ENCODE peak calls at places on chromosomes 16 and 17, in six cellular contexts. E is pancreas, A is tibial nerve, R is cardiac muscle cell, T is mammary epithelial cell, S is Caco-2. F is an unnamed sample.

GRCh38 chr17:18356624-18357023 is 6.7 kb downstream of the SHMT1 start:
- DNase-seq in R (peak; percentile 86), E (no peak), S (no peak), A (no peak), T (no peak), F (peak; percentile 8)

GRCh38 chr17:6328279-6328678 is 106.6 kb downstream of the AIPL1 start:
- DNase-seq in S (no peak), R (no peak), T (peak; percentile 11), E (no peak), A (no peak), F (no peak)

GRCh38 chr17:538096-538973 is 176.3 kb downstream of the VPS53 start:
- DNase-seq in S (no peak), A (no peak), T (no peak), R (peak; percentile 67), E (no peak), F (no peak)

GRCh38 chr16:49492090-49492801 is 118.6 kb downstream of the C16orf78 start:
- DNase-seq in S (no peak), A (no peak), R (peak; percentile 31), E (peak; percentile 82), T (no peak), F (no peak)

GRCh38 chr17:29048440-29049360 is 5.8 kb downstream of the PIPOX start:
- DNase-seq in A (no peak), S (peak; percentile 66), E (no peak), R (no peak), T (no peak), F (no peak)

GRCh38 chr17:34616148-34616547 is 36.8 kb downstream of the TMEM132E start:
- DNase-seq in E (no peak), T (no peak), R (no peak), S (no peak), A (no peak), F (no peak)

GRCh38 chr16:25034916-25035315 is 19.7 kb upstream of the ARHGAP17 start:
- DNase-seq in A (no peak), T (no peak), S (no peak), R (no peak), E (no peak), F (no peak)

GRCh38 chr16:68656771-68657170 is 11.7 kb downstream of the CDH3 start:
- DNase-seq in A (no peak), T (no peak), R (no peak), S (no peak), E (no peak), F (no peak)

GRCh38 chr17:11356371-11356770 is 115.4 kb downstream of the SHISA6 start:
- DNase-seq in T (no peak), R (no peak), A (no peak), E (no peak), S (no peak), F (no peak)

GRCh38 chr17:15023589-15023988 is 241.5 kb downstream of the PMP22 start:
- DNase-seq in A (no peak), T (no peak), E (no peak), R (no peak), S (no peak), F (no peak)

GRCh38 chr16:2212362-2213324 is 2.0 kb upstream of the BRICD5 start:
- DNase-seq in R (no peak), S (no peak), T (peak; percentile 36), A (no peak), E (peak; percentile 61), F (no peak)

GRCh38 chr16:82874251-82874650 is 247.5 kb downstream of the CDH13 start:
- DNase-seq in E (no peak), R (no peak), T (no peak), S (no peak), A (no peak), F (no peak)

GRCh38 chr17:8005951-8006730 is 3.7 kb downstream of the GUCY2D start:
- DNase-seq in R (no peak), E (no peak), S (no peak), T (no peak), A (no peak), F (no peak)

GRCh38 chr16:86575754-86576557 is 2.4 kb upstream of the FOXL1 start:
- DNase-seq in S (peak; percentile 93), E (peak; percentile 79), R (peak; percentile 94), A (peak; percentile 86), T (peak; percentile 92), F (peak; percentile 65)

GRCh38 chr16:68902376-68903345 is 59.3 kb downstream of the TANGO6 start:
- DNase-seq in S (peak; percentile 57), E (no peak), A (no peak), R (peak; percentile 68), T (peak; percentile 66), F (no peak)

GRCh38 chr16:67736858-67737257 is 17.7 kb upstream of the GFOD2 start:
- DNase-seq in R (no peak), E (no peak), S (no peak), T (peak; percentile 8), A (no peak), F (no peak)

GRCh38 chr17:77493901-77494663 is 353.3 kb downstream of the SEC14L1 start:
- DNase-seq in E (no peak), R (no peak), T (no peak), S (peak; percentile 14), A (peak; percentile 4), F (no peak)

GRCh38 chr17:57747221-57748017 is 2.3 kb upstream of the CCDC182 start:
- DNase-seq in T (peak; percentile 40), S (no peak), R (peak; percentile 78), E (no peak), A (no peak), F (peak; percentile 9)

GRCh38 chr16:84827131-84827574 is 7.4 kb downstream of the CRISPLD2 start:
- DNase-seq in E (no peak), T (no peak), A (no peak), R (peak; percentile 57), S (no peak), F (no peak)

GRCh38 chr17:66949501-66949900 is 15.0 kb upstream of the CACNG4 start:
- DNase-seq in R (no peak), A (no peak), S (no peak), E (no peak), T (peak; percentile 33), F (no peak)

GRCh38 chr16:471353-472198 is 46.1 kb downstream of the RAB11FIP3 start:
- DNase-seq in R (no peak), A (no peak), E (no peak), S (no peak), T (peak; percentile 73), F (no peak)

GRCh38 chr16:473046-474043 is 47.9 kb downstream of the RAB11FIP3 start:
- DNase-seq in T (no peak), E (no peak), A (no peak), S (no peak), R (no peak), F (no peak)

GRCh38 chr16:472199-472504 is 46.7 kb downstream of the RAB11FIP3 start:
- DNase-seq in R (no peak), A (no peak), T (no peak), S (no peak), E (no peak), F (no peak)

GRCh38 chr16:468072-468821 is 42.8 kb downstream of the RAB11FIP3 start:
- DNase-seq in R (no peak), S (no peak), E (no peak), T (no peak), A (no peak), F (no peak)

DNA sequence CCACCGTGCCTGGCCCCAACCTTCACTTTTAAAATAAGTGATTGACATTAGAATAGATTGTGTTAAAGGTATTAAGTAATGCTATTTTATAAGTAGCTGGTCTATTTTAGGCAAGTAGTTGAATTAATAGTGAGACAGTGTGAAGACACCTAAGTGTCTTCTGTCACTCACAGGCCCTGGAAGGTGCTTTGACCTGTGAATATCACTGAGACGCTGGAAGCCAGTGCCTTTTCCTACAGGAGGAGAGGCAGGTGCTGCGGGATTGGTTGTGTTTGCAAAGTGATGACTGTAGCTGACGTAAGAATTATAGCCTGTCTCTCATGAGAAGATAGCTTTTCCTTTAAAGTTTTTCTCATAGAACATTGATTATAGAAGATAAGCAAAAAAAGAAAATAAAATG is 45.0 kb downstream of the RAB11FIP3 start:
- DNase-seq in R (no peak), E (no peak), T (no peak), A (no peak), S (no peak), F (no peak)
- TF ChIP-seq CTCF in R (no peak), E (no peak), T (no peak), A (no peak), S (no peak), F (no peak)

GRCh38 chr17:44847581-44847980 is at the start of gene HIGD1B:
- DNase-seq in R (no peak), S (no peak), E (no peak), T (no peak), A (no peak), F (no peak)

GRCh38 chr17:44848257-44848795 is 643 bp downstream of the HIGD1B start:
- DNase-seq in R (no peak), S (no peak), T (no peak), A (no peak), E (no peak), F (no peak)

GRCh38 chr17:44848961-44849489 is 1.3 kb downstream of the HIGD1B start:
- DNase-seq in T (no peak), E (no peak), S (no peak), R (no peak), A (no peak), F (no peak)

GRCh38 chr17:44850025-44850424 is 2.3 kb downstream of the HIGD1B start:
- DNase-seq in E (no peak), T (no peak), S (no peak), A (no peak), R (no peak), F (no peak)

DNA sequence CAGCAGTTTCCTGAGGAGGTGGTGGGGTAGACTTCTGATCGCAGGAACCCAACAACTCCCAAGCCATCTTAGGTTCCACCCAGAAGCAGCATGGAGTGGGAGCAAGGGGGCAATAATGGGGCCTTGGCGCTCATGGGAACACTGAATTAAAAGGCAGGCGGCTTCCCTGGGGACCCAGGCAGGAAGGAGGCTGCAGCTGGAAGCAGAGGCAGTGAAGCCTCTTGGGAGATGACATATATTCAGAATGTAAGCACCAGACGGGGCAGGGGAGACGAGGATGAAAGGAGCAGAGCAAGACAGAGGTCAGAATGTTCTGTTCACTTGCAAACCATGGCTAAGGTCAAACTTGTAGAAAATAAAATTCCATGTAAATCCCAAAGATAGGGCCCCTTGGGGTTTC is 2.9 kb downstream of the HIGD1B start:
- DNase-seq in S (no peak), T (no peak), A (no peak), R (no peak), E (no peak), F (no peak)
- H3K36me3 ChIP-seq in S (peaks cover 2% of the 10 kb centered on the region), T (peaks cover 21% of the 10 kb centered on the region), A (no peaks in the 10 kb centered on the region), R (peaks cover 32% of the 10 kb centered on the region), E (peaks cover 25% of the 10 kb centered on the region), F (peaks cover 21% of the 10 kb centered on the region)

DNA sequence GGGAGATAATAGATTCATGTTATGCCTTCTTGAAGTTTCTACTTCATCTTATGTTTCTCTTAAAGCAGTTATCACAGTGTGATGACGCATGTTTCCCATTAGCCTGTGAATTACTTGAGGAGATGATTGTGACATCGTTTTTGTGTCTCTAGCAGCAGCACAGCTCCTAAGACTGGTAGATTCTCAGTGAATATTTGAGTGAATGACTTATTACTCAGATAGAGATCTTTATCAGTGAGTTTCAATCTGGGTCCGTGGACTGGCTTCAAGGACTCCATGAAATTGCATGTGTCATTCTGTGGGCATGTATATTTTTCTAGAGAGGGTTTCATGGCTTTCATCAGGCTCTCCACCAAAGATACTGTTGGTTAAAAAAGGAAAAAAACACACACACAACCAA is 29.9 kb downstream of the YPEL2 start:
- DNase-seq in E (no peak), S (no peak), A (no peak), R (peak; percentile 91), T (peak; percentile 86), F (peak; percentile 87)
- H3K4me3 ChIP-seq in E (no peak overlapping the region), S (no peak overlapping the region), A (no peak overlapping the region), R (no peak overlapping the region), T (no peak overlapping the region), F (no peak overlapping the region)

GRCh38 chr17:70447588-70447987 is 278.3 kb downstream of the KCNJ2 start:
- DNase-seq in A (no peak), E (no peak), S (no peak), T (peak; percentile 1), R (no peak), F (no peak)

GRCh38 chr17:70446446-70446845 is 277.1 kb downstream of the KCNJ2 start:
- DNase-seq in S (no peak), E (no peak), T (no peak), R (no peak), A (no peak), F (no peak)
- TF ChIP-seq CTCF in S (no peak), E (no peak), T (no peak), R (no peak), A (no peak), F (no peak)